ENCODE peak calls at places on chromosomes 11 and 22, in nine cellular contexts. One of them, this sample, is unnamed.

GRCh38 chr11:2137202-2138071 is 1.8 kb downstream of the IGF2 start:
- DNase-seq in neural crest cell: peak
- DNase-seq in kidney: peak
- DNase-seq in fibroblast of lung: peak
- DNase-seq in natural killer cell: no peak
- DNase-seq in AG09309: no peak
- DNase-seq in Peyer's patch: peak
- DNase-seq in astrocyte of the spinal cord: peak
- DNase-seq in Calu3: peak
- DNase-seq in this sample: no peak

GRCh38 chr11:40388097-40388818 is 1071.2 kb downstream of the LRRC4C start:
- DNase-seq in neural crest cell: no peak
- DNase-seq in kidney: no peak
- DNase-seq in fibroblast of lung: peak
- DNase-seq in natural killer cell: no peak
- DNase-seq in AG09309: no peak
- DNase-seq in Peyer's patch: no peak
- DNase-seq in astrocyte of the spinal cord: peak
- DNase-seq in Calu3: no peak
- DNase-seq in this sample: no peak

GRCh38 chr11:131584694-131585592 is 214.5 kb downstream of the NTM start:
- DNase-seq in neural crest cell: peak
- DNase-seq in kidney: no peak
- DNase-seq in fibroblast of lung: peak
- DNase-seq in natural killer cell: no peak
- DNase-seq in AG09309: no peak
- DNase-seq in Peyer's patch: no peak
- DNase-seq in astrocyte of the spinal cord: no peak
- DNase-seq in Calu3: no peak
- DNase-seq in this sample: no peak

GRCh38 chr11:55895216-55895615 is 12.1 kb downstream of the TRIM51 start:
- DNase-seq in neural crest cell: no peak
- DNase-seq in kidney: no peak
- DNase-seq in fibroblast of lung: no peak
- DNase-seq in natural killer cell: no peak
- DNase-seq in AG09309: no peak
- DNase-seq in Peyer's patch: no peak
- DNase-seq in astrocyte of the spinal cord: no peak
- DNase-seq in Calu3: no peak
- DNase-seq in this sample: no peak

GRCh38 chr22:30837531-30837930 is 131.0 kb downstream of the MORC2 start:
- DNase-seq in neural crest cell: no peak
- DNase-seq in kidney: no peak
- DNase-seq in fibroblast of lung: no peak
- DNase-seq in natural killer cell: no peak
- DNase-seq in AG09309: no peak
- DNase-seq in Peyer's patch: peak
- DNase-seq in astrocyte of the spinal cord: no peak
- DNase-seq in Calu3: no peak
- DNase-seq in this sample: no peak

GRCh38 chr22:17396531-17396930 is 27.3 kb downstream of the CECR2 start:
- DNase-seq in neural crest cell: no peak
- DNase-seq in kidney: no peak
- DNase-seq in fibroblast of lung: no peak
- DNase-seq in natural killer cell: no peak
- DNase-seq in AG09309: no peak
- DNase-seq in Peyer's patch: no peak
- DNase-seq in astrocyte of the spinal cord: no peak
- DNase-seq in Calu3: no peak
- DNase-seq in this sample: no peak

GRCh38 chr11:90851196-90851595 is 628.3 kb upstream of the CHORDC1 start:
- DNase-seq in neural crest cell: no peak
- DNase-seq in kidney: no peak
- DNase-seq in fibroblast of lung: no peak
- DNase-seq in natural killer cell: no peak
- DNase-seq in AG09309: no peak
- DNase-seq in Peyer's patch: no peak
- DNase-seq in astrocyte of the spinal cord: no peak
- DNase-seq in Calu3: no peak
- DNase-seq in this sample: no peak

GRCh38 chr11:3955299-3955665 is 99.8 kb downstream of the STIM1 start:
- DNase-seq in neural crest cell: no peak
- DNase-seq in kidney: no peak
- DNase-seq in fibroblast of lung: no peak
- DNase-seq in natural killer cell: no peak
- DNase-seq in AG09309: no peak
- DNase-seq in Peyer's patch: no peak
- DNase-seq in astrocyte of the spinal cord: no peak
- DNase-seq in Calu3: no peak
- DNase-seq in this sample: no peak

GRCh38 chr11:47148903-47149535 is 27.7 kb downstream of the ARFGAP2 start:
- DNase-seq in neural crest cell: no peak
- DNase-seq in kidney: peak
- DNase-seq in fibroblast of lung: peak
- DNase-seq in natural killer cell: no peak
- DNase-seq in AG09309: no peak
- DNase-seq in Peyer's patch: no peak
- DNase-seq in astrocyte of the spinal cord: no peak
- DNase-seq in Calu3: no peak
- DNase-seq in this sample: no peak

GRCh38 chr22:23072911-23073491 is 2.7 kb downstream of the GNAZ start:
- DNase-seq in neural crest cell: no peak
- DNase-seq in kidney: peak
- DNase-seq in fibroblast of lung: no peak
- DNase-seq in natural killer cell: no peak
- DNase-seq in AG09309: peak
- DNase-seq in Peyer's patch: no peak
- DNase-seq in astrocyte of the spinal cord: no peak
- DNase-seq in Calu3: no peak
- DNase-seq in this sample: no peak

GRCh38 chr22:23750744-23751440 is at the start of gene ZNF70:
- DNase-seq in neural crest cell: peak
- DNase-seq in kidney: peak
- DNase-seq in fibroblast of lung: peak
- DNase-seq in natural killer cell: peak
- DNase-seq in AG09309: peak
- DNase-seq in Peyer's patch: peak
- DNase-seq in astrocyte of the spinal cord: peak
- DNase-seq in Calu3: peak
- DNase-seq in this sample: peak

GRCh38 chr11:112300094-112300786 is 39.6 kb upstream of the PLET1 start:
- DNase-seq in neural crest cell: no peak
- DNase-seq in kidney: no peak
- DNase-seq in fibroblast of lung: no peak
- DNase-seq in natural killer cell: no peak
- DNase-seq in AG09309: no peak
- DNase-seq in Peyer's patch: no peak
- DNase-seq in astrocyte of the spinal cord: no peak
- DNase-seq in Calu3: no peak
- DNase-seq in this sample: no peak

GRCh38 chr11:123690490-123690889 is 36.1 kb upstream of the SCN3B start:
- DNase-seq in neural crest cell: no peak
- DNase-seq in kidney: no peak
- DNase-seq in fibroblast of lung: no peak
- DNase-seq in natural killer cell: no peak
- DNase-seq in AG09309: no peak
- DNase-seq in Peyer's patch: no peak
- DNase-seq in astrocyte of the spinal cord: peak
- DNase-seq in Calu3: no peak
- DNase-seq in this sample: no peak

GRCh38 chr11:65540290-65541092 is 15.6 kb downstream of the SCYL1 start:
- DNase-seq in neural crest cell: peak
- DNase-seq in kidney: peak
- DNase-seq in fibroblast of lung: peak
- DNase-seq in natural killer cell: peak
- DNase-seq in AG09309: peak
- DNase-seq in Peyer's patch: peak
- DNase-seq in astrocyte of the spinal cord: peak
- DNase-seq in Calu3: peak
- DNase-seq in this sample: peak

GRCh38 chr11:69465236-69466000 is 16.0 kb upstream of the LINC01488 start:
- DNase-seq in neural crest cell: no peak
- DNase-seq in kidney: peak
- DNase-seq in fibroblast of lung: no peak
- DNase-seq in natural killer cell: no peak
- DNase-seq in AG09309: no peak
- DNase-seq in Peyer's patch: no peak
- DNase-seq in astrocyte of the spinal cord: no peak
- DNase-seq in Calu3: no peak
- DNase-seq in this sample: no peak

GRCh38 chr11:102640946-102641345 is 15.8 kb upstream of the MMP20 start:
- DNase-seq in neural crest cell: no peak
- DNase-seq in kidney: no peak
- DNase-seq in fibroblast of lung: no peak
- DNase-seq in natural killer cell: no peak
- DNase-seq in AG09309: no peak
- DNase-seq in Peyer's patch: peak
- DNase-seq in astrocyte of the spinal cord: no peak
- DNase-seq in Calu3: no peak
- DNase-seq in this sample: no peak

GRCh38 chr22:28817919-28818859 is 17.8 kb upstream of the XBP1 start:
- DNase-seq in neural crest cell: no peak
- DNase-seq in kidney: peak
- DNase-seq in fibroblast of lung: no peak
- DNase-seq in natural killer cell: no peak
- DNase-seq in AG09309: no peak
- DNase-seq in Peyer's patch: peak
- DNase-seq in astrocyte of the spinal cord: no peak
- DNase-seq in Calu3: peak
- DNase-seq in this sample: no peak

GRCh38 chr11:116808262-116809175 is 14.6 kb downstream of the APOA4 start:
- DNase-seq in neural crest cell: no peak
- DNase-seq in kidney: no peak
- DNase-seq in fibroblast of lung: peak
- DNase-seq in natural killer cell: no peak
- DNase-seq in AG09309: peak
- DNase-seq in Peyer's patch: peak
- DNase-seq in astrocyte of the spinal cord: no peak
- DNase-seq in Calu3: no peak
- DNase-seq in this sample: no peak

GRCh38 chr11:11313902-11314692 is 39.0 kb downstream of the CSNK2A3 start:
- DNase-seq in neural crest cell: no peak
- DNase-seq in kidney: no peak
- DNase-seq in fibroblast of lung: no peak
- DNase-seq in natural killer cell: no peak
- DNase-seq in AG09309: no peak
- DNase-seq in Peyer's patch: no peak
- DNase-seq in astrocyte of the spinal cord: no peak
- DNase-seq in Calu3: no peak
- DNase-seq in this sample: no peak

GRCh38 chr11:11309906-11310305 is 43.1 kb downstream of the CSNK2A3 start:
- DNase-seq in neural crest cell: no peak
- DNase-seq in kidney: no peak
- DNase-seq in fibroblast of lung: no peak
- DNase-seq in natural killer cell: no peak
- DNase-seq in AG09309: no peak
- DNase-seq in Peyer's patch: no peak
- DNase-seq in astrocyte of the spinal cord: no peak
- DNase-seq in Calu3: no peak
- DNase-seq in this sample: no peak

GRCh38 chr11:11313426-11313825 is 39.6 kb downstream of the CSNK2A3 start:
- DNase-seq in neural crest cell: no peak
- DNase-seq in kidney: no peak
- DNase-seq in fibroblast of lung: peak
- DNase-seq in natural killer cell: no peak
- DNase-seq in AG09309: peak
- DNase-seq in Peyer's patch: no peak
- DNase-seq in astrocyte of the spinal cord: no peak
- DNase-seq in Calu3: peak
- DNase-seq in this sample: no peak

GRCh38 chr11:11311169-11311568 is 41.9 kb downstream of the CSNK2A3 start:
- DNase-seq in neural crest cell: no peak
- DNase-seq in kidney: no peak
- DNase-seq in fibroblast of lung: no peak
- DNase-seq in natural killer cell: no peak
- DNase-seq in AG09309: no peak
- DNase-seq in Peyer's patch: no peak
- DNase-seq in astrocyte of the spinal cord: no peak
- DNase-seq in Calu3: no peak
- DNase-seq in this sample: no peak

DNA sequence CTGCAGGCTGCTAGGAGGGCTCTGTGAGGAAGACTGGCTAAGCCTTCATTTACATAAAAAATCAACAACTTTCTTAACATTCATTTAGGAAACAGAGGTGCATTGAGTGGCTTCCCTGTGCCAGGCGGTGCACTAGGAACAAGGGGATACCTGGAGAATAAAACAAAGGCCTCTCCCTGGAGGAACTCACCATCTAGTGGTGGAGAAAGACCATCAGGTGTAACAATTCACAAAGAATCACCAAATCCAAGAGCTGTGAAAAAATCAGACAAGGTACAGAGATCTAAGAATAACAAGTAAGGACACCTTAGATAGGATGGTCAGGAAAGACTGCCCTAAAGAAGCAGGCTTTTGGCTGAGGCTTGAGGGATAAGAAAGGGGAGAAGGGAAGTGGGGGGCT is 40.3 kb downstream of the CSNK2A3 start:
- DNase-seq in neural crest cell: no peak
- DNase-seq in kidney: no peak
- DNase-seq in fibroblast of lung: no peak
- DNase-seq in natural killer cell: no peak
- DNase-seq in AG09309: no peak
- DNase-seq in Peyer's patch: no peak
- DNase-seq in astrocyte of the spinal cord: no peak
- DNase-seq in Calu3: no peak
- DNase-seq in this sample: no peak
- TF ChIP-seq CTCF in neural crest cell: no peak
- TF ChIP-seq CTCF in kidney: no peak
- TF ChIP-seq CTCF in fibroblast of lung: no peak
- TF ChIP-seq CTCF in natural killer cell: no peak
- TF ChIP-seq CTCF in AG09309: no peak
- TF ChIP-seq CTCF in Peyer's patch: no peak
- TF ChIP-seq CTCF in astrocyte of the spinal cord: peak
- TF ChIP-seq CTCF in Calu3: no peak
- TF ChIP-seq CTCF in this sample: no peak

GRCh38 chr11:45392621-45393183 is 106.6 kb upstream of the SYT13 start:
- DNase-seq in neural crest cell: no peak
- DNase-seq in kidney: no peak
- DNase-seq in fibroblast of lung: no peak
- DNase-seq in natural killer cell: no peak
- DNase-seq in AG09309: no peak
- DNase-seq in Peyer's patch: no peak
- DNase-seq in astrocyte of the spinal cord: no peak
- DNase-seq in Calu3: no peak
- DNase-seq in this sample: no peak
- TF ChIP-seq CTCF in neural crest cell: no peak
- TF ChIP-seq CTCF in kidney: no peak
- TF ChIP-seq CTCF in fibroblast of lung: no peak
- TF ChIP-seq CTCF in natural killer cell: no peak
- TF ChIP-seq CTCF in AG09309: no peak
- TF ChIP-seq CTCF in Peyer's patch: no peak
- TF ChIP-seq CTCF in astrocyte of the spinal cord: no peak
- TF ChIP-seq CTCF in Calu3: no peak
- TF ChIP-seq CTCF in this sample: no peak

GRCh38 chr22:38755155-38755910 is 465 bp downstream of the SUN2 start:
- DNase-seq in neural crest cell: peak
- DNase-seq in kidney: peak
- DNase-seq in fibroblast of lung: peak
- DNase-seq in natural killer cell: peak
- DNase-seq in AG09309: no peak
- DNase-seq in Peyer's patch: peak
- DNase-seq in astrocyte of the spinal cord: peak
- DNase-seq in Calu3: peak
- DNase-seq in this sample: no peak
- TF ChIP-seq CTCF in neural crest cell: no peak
- TF ChIP-seq CTCF in kidney: no peak
- TF ChIP-seq CTCF in fibroblast of lung: no peak
- TF ChIP-seq CTCF in natural killer cell: no peak
- TF ChIP-seq CTCF in AG09309: no peak
- TF ChIP-seq CTCF in Peyer's patch: no peak
- TF ChIP-seq CTCF in astrocyte of the spinal cord: no peak
- TF ChIP-seq CTCF in Calu3: no peak
- TF ChIP-seq CTCF in this sample: no peak

GRCh38 chr22:20247608-20248171 is 20.4 kb downstream of the RTN4R start:
- DNase-seq in neural crest cell: no peak
- DNase-seq in kidney: no peak
- DNase-seq in fibroblast of lung: no peak
- DNase-seq in natural killer cell: no peak
- DNase-seq in AG09309: no peak
- DNase-seq in Peyer's patch: no peak
- DNase-seq in astrocyte of the spinal cord: no peak
- DNase-seq in Calu3: no peak
- DNase-seq in this sample: no peak
- TF ChIP-seq CTCF in neural crest cell: no peak
- TF ChIP-seq CTCF in kidney: no peak
- TF ChIP-seq CTCF in fibroblast of lung: no peak
- TF ChIP-seq CTCF in natural killer cell: no peak
- TF ChIP-seq CTCF in AG09309: no peak
- TF ChIP-seq CTCF in Peyer's patch: no peak
- TF ChIP-seq CTCF in astrocyte of the spinal cord: no peak
- TF ChIP-seq CTCF in Calu3: no peak
- TF ChIP-seq CTCF in this sample: no peak